ENCODE peak calls at places on chromosomes 13 and 19, in four cellular contexts. N is esophagus squamous epithelium, Z is fibroblast of lung, D is psoas muscle. J is an unnamed sample.

GRCh38 chr19:48678201-48678600 is 5.4 kb upstream of the NTN5 start:
- DNase-seq in Z (no peak), N (no peak), D (no peak), J (no peak)

GRCh38 chr13:35768551-35768950 is 292.1 kb upstream of the MAB21L1 start:
- DNase-seq in Z (peak), D (no peak), N (no peak), J (peak)

GRCh38 chr19:15885167-15885566 is 12.7 kb downstream of the CYP4F2 start:
- DNase-seq in N (no peak), D (no peak), Z (no peak), J (no peak)

GRCh38 chr19:53872762-53873161 is 5.1 kb downstream of the MYADM start:
- DNase-seq in D (peak), Z (no peak), N (no peak), J (no peak)

GRCh38 chr13:49859568-49859967 is 67.1 kb upstream of the KPNA3 start:
- DNase-seq in D (no peak), Z (peak), N (no peak), J (peak)

GRCh38 chr13:51838235-51838846 is 6.6 kb downstream of the TMEM272 start:
- DNase-seq in D (no peak), N (no peak), Z (peak), J (peak)

GRCh38 chr13:31073859-31074718 is 87.6 kb downstream of the HSPH1 start:
- DNase-seq in D (no peak), N (no peak), Z (peak), J (peak)

GRCh38 chr19:4374451-4375163 is 25.7 kb downstream of the SH3GL1 start:
- DNase-seq in Z (peak), N (no peak), D (peak), J (peak)

GRCh38 chr13:39893808-39894207 is 238.3 kb downstream of the COG6 start:
- DNase-seq in Z (no peak), N (no peak), D (no peak), J (no peak)

DNA sequence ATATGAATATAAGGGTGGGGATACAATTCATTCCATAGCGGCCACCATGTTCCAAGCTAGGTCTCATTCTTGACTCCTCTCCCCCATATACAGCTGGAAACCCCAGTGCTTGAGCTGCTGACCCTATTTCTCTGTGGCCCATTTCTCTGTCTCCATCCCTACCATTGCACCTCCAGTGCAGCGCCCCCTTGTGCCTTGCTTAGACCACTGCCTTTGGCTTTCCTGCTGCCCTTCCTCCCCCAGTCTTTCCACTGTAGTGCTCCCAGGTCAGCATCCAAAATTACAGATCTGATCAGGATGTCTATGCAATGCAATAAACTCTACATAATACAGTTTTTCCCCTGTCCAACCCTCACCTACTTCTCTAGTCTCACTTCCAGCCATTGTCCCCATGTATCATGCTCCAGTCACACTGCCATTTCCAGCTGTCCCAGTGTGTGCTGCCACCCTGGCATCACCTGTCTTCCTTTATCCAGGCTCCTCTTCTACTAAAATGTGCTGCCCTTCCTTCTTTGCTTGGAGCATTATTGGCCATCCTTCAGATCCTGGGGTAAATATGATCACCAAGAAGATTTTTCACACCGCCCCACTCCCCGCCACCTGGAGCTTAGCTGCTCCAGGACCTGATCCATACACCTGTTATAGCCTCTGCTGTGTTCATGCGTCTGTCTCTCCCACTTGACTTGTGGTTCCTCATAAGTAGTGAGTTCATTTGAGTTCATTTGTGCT is 199.4 kb upstream of the IPO5 start:
- DNase-seq in Z (no peak), N (no peak), D (no peak), J (no peak)
- TF ChIP-seq CTCF in Z (no peak), N (no peak), D (no peak), J (peak)

DNA sequence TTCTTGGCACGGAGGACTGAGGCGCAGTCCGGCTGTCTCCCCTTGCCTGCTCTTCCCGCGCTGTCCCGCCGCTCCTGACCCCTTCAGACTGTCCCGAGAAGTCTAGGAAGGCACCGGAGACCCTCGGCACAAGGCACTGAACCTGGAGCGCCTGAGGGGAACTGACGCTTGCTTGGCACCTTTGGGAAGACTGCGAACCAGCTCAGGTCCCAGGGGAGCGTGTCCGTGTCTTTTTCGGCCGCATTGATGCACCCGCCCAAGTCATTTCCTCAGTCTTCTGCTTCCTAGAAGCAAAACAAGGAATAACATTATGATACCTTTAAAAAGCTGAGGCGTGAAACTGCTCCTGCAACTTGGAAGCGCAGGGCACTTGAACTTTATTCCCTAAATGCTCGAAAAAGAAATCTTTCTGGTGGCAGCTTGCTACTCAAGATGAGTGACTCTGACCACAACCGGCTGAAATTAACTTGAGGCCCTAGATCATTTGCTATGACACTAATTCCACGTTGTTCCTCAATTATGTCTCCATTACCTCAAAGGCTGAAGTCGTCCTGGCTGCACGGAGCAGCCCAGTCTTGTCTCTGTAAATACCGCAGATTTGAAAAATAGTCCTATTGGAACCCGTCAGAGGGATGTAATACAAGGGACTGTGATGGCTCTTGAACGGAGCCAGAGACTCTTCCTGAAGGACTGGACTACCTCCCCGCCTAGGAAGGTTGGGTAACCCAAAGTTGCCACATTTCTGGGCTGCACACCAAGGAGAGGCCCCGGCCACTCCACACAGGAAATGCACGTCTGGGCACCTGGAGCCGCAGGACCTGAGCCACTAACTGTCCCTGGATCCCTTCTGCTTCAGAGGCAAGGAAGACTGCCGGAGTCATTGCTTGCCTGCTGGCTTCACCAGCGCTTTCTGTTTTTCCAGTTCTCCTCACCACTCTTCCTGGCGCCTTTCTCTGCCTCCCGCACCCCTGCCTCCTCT is 947 bp upstream of the FLT1 start:
- DNase-seq in N (no peak), Z (no peak), D (no peak), J (no peak)
- H3K4me3 ChIP-seq in N (peak), Z (no peak), D (peak), J (no peak)

DNA sequence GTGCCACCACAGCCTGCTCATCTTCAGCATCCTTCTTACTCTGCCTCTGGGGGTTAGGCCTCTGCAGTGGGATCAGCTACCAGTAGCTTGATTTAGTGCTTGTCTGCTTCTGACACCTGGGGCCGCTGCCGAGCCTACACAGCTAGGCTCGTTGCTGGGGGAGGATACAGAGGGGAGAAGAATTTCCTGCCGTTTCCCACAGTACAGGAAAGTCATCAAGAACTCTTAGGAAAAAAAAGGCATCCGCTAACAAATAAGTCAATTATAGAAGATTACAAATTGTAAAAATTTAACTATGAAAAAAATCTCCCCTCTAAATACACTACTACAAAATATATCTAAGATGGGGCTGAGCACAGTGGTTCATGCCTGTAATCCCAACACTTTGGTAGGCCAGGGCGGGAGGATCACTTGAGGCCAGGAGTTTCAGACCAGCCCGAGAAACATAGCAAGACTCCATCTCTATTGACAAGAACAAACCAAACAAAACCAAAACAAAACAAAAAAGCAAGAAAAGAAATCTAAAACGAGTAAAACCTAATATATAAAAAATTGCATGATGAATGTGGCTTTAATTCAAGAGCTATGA is 26.7 kb downstream of the LATS2 start:
- DNase-seq in N (no peak), D (no peak), Z (peak), J (peak)
- TF ChIP-seq CTCF in N (no peak), D (peak), Z (no peak), J (peak)

GRCh38 chr19:30897034-30897433 is 452.2 kb downstream of the TSHZ3 start:
- DNase-seq in Z (no peak), D (no peak), N (no peak), J (no peak)

GRCh38 chr19:30897553-30897952 is 451.7 kb downstream of the TSHZ3 start:
- DNase-seq in Z (no peak), D (no peak), N (no peak), J (no peak)

GRCh38 chr19:30898353-30899103 is 450.7 kb downstream of the TSHZ3 start:
- DNase-seq in D (no peak), Z (no peak), N (no peak), J (no peak)

GRCh38 chr19:30895946-30896345 is 453.3 kb downstream of the TSHZ3 start:
- DNase-seq in N (no peak), Z (no peak), D (no peak), J (no peak)

GRCh38 chr19:30896551-30896950 is 452.7 kb downstream of the TSHZ3 start:
- DNase-seq in Z (no peak), D (no peak), N (no peak), J (no peak)
- H3K4me3 ChIP-seq in Z (no peak), D (no peak), N (no peak), J (no peak)

DNA sequence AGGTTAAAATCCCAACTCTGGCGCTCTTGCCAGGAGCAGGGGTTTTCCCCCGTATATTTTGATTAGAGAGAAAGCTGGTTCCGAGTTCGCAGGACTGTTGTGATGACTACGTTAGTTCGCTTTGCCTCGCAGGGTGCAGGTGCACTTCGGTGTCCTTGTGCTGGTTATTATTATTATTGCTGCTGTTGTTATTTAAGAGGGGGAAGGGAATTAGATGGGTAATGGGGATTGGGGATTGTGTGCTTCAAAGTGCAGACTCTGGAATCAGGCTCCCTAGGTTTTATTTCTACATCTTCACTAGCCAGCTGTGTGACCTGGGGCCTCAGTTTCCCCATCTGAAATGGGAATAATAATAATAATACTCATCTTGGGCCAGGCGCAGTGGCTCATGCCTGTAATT is 15.2 kb downstream of the ACP7 start:
- DNase-seq in D (no peak), N (no peak), Z (no peak), J (no peak)
- TF ChIP-seq CTCF in D (no peak), N (no peak), Z (no peak), J (no peak)

J was measured in astrocyte of the spinal cord.